ENCODE peak calls at places on chromosomes 13 and 19, in nine cellular contexts. G is globus pallidus; E is stimulated activated CD4-positive, alpha-beta T cell treated with anti-CD3 and anti-CD28 coated beads, Interleukin-12 subunit alpha, Interleukin-12 subunit beta, amount 100 ng/mL, for 4 hours; U is HFF-Myc; I is GM03348; V is NCI-H1092 treated with DMSO at 0.1 percent for 48 hours; A is heart right ventricle; M is NAMALWA; Z is fibroblast of the conjunctiva. T is an unnamed sample.

GRCh38 chr13:23848019-23848418 is 41.2 kb downstream of the MIPEP start:
- DNase-seq in Z (no peak), V (no peak), M (no peak), G (no peak), A (no peak), U (no peak), E (no peak), I (peak; percentile 16), T (no peak)

GRCh38 chr13:22765566-22765965 is 415.2 kb upstream of the SGCG start:
- DNase-seq in Z (no peak), A (no peak), U (no peak), I (no peak), V (no peak), M (no peak), E (no peak), G (no peak), T (no peak)

GRCh38 chr13:20073775-20074174 is 87.1 kb downstream of the GJA3 start:
- DNase-seq in E (no peak), U (no peak), M (no peak), V (no peak), A (no peak), Z (no peak), I (no peak), G (no peak), T (no peak)

GRCh38 chr19:38032951-38033350 is 125.9 kb downstream of the SIPA1L3 start:
- DNase-seq in G (no peak), I (no peak), E (no peak), Z (no peak), A (no peak), V (no peak), U (no peak), M (peak; percentile 17), T (no peak)

GRCh38 chr19:16415806-16416205 is 56.0 kb downstream of the EPS15L1 start:
- DNase-seq in A (no peak), I (no peak), U (no peak), V (no peak), M (no peak), G (no peak), E (no peak), Z (no peak), T (no peak)

GRCh38 chr19:13692096-13692495 is 72.2 kb upstream of the MRI1 start:
- DNase-seq in Z (no peak), I (peak; percentile 70), V (peak; percentile 51), E (no peak), A (no peak), M (no peak), G (peak; percentile 72), U (no peak), T (no peak)

GRCh38 chr19:42132030-42132628 is at the start of gene POU2F2:
- DNase-seq in M (peak; percentile 89), U (no peak), I (peak; percentile 61), G (peak; percentile 37), V (no peak), A (peak; percentile 45), E (peak; percentile 85), Z (no peak), T (no peak)

GRCh38 chr13:65497265-65497664 is 1732.9 kb downstream of the PCDH9 start:
- DNase-seq in Z (no peak), V (no peak), E (no peak), G (no peak), I (peak; percentile 23), U (no peak), M (no peak), A (no peak), T (peak; percentile 66)

GRCh38 chr13:100530645-100531044 is 57.9 kb downstream of the GGACT start:
- DNase-seq in M (no peak), G (peak; percentile 54), E (no peak), I (no peak), A (no peak), V (no peak), U (no peak), Z (no peak), T (no peak)

GRCh38 chr19:55345818-55346724 is 6.4 kb downstream of the KMT5C start:
- DNase-seq in G (no peak), I (no peak), U (no peak), Z (peak; percentile 70), V (no peak), E (no peak), A (peak; percentile 61), M (no peak), T (no peak)

GRCh38 chr13:35614666-35615065 is 138.2 kb upstream of the MAB21L1 start:
- DNase-seq in U (no peak), A (no peak), G (no peak), M (no peak), Z (no peak), I (no peak), E (no peak), V (no peak), T (no peak)

GRCh38 chr13:69292789-69293425 is 814.7 kb upstream of the ATXN8OS start:
- DNase-seq in V (no peak), U (no peak), M (no peak), I (no peak), Z (no peak), E (no peak), G (no peak), A (no peak), T (no peak)

GRCh38 chr19:52689804-52690394 is 44.9 kb downstream of the ZNF611 start:
- DNase-seq in G (no peak), Z (no peak), U (no peak), A (peak; percentile 41), E (peak; percentile 34), M (no peak), V (no peak), I (peak; percentile 26), T (no peak)

GRCh38 chr13:46172531-46172991 is 9.4 kb downstream of the LCP1 start:
- DNase-seq in Z (no peak), U (no peak), V (no peak), I (no peak), M (peak; percentile 41), G (peak; percentile 46), A (no peak), E (no peak), T (no peak)

GRCh38 chr19:49506575-49507105 is 5.8 kb upstream of the FCGRT start:
- DNase-seq in M (peak; percentile 87), A (no peak), V (peak; percentile 37), Z (no peak), I (peak; percentile 71), U (no peak), G (no peak), E (peak; percentile 68), T (no peak)